ENCODE peak calls at places on chromosomes 3 and 15, in ten cellular contexts. One of them, this sample, is unnamed.
A peak's percentile ranks its signal among the peaks of the same experiment; 100 is the strongest.

GRCh38 chr3:140292684-140293083 is 357.7 kb downstream of the CLSTN2 start:
- ATAC-seq in activated naive CD8-positive, alpha-beta T cell treated with anti-CD3 and anti-CD28 coated beads, Interleukin-2, amount 50 U/mL, for 24 hours: no peak
- ATAC-seq in mucosa of descending colon: peak; percentile 43
- ATAC-seq in Right ventricle myocardium inferior: peak; percentile 65
- ATAC-seq in CD8-positive, alpha-beta T cell: no peak
- ATAC-seq in right cardiac atrium: peak; percentile 86
- ATAC-seq in effector memory CD8-positive, alpha-beta T cell: no peak
- ATAC-seq in left lung: peak; percentile 56
- ATAC-seq in aorta: peak; percentile 19
- ATAC-seq in sciatic nerve: peak; percentile 84
- ATAC-seq in this sample: peak; percentile 44

GRCh38 chr3:120157113-120157512 is 62.9 kb upstream of the GSK3B start:
- ATAC-seq in activated naive CD8-positive, alpha-beta T cell treated with anti-CD3 and anti-CD28 coated beads, Interleukin-2, amount 50 U/mL, for 24 hours: no peak
- ATAC-seq in mucosa of descending colon: no peak
- ATAC-seq in Right ventricle myocardium inferior: no peak
- ATAC-seq in CD8-positive, alpha-beta T cell: no peak
- ATAC-seq in right cardiac atrium: no peak
- ATAC-seq in effector memory CD8-positive, alpha-beta T cell: no peak
- ATAC-seq in left lung: peak; percentile 36
- ATAC-seq in aorta: no peak
- ATAC-seq in sciatic nerve: no peak
- ATAC-seq in this sample: no peak

GRCh38 chr3:160409812-160410610 is 10.6 kb downstream of the SMC4 start:
- ATAC-seq in activated naive CD8-positive, alpha-beta T cell treated with anti-CD3 and anti-CD28 coated beads, Interleukin-2, amount 50 U/mL, for 24 hours: no peak
- ATAC-seq in mucosa of descending colon: no peak
- ATAC-seq in Right ventricle myocardium inferior: no peak
- ATAC-seq in CD8-positive, alpha-beta T cell: no peak
- ATAC-seq in right cardiac atrium: no peak
- ATAC-seq in effector memory CD8-positive, alpha-beta T cell: no peak
- ATAC-seq in left lung: no peak
- ATAC-seq in aorta: no peak
- ATAC-seq in sciatic nerve: no peak
- ATAC-seq in this sample: no peak

GRCh38 chr3:43309372-43310305 is 23.3 kb downstream of the SNRK start:
- ATAC-seq in activated naive CD8-positive, alpha-beta T cell treated with anti-CD3 and anti-CD28 coated beads, Interleukin-2, amount 50 U/mL, for 24 hours: peak; percentile 63
- ATAC-seq in mucosa of descending colon: no peak
- ATAC-seq in Right ventricle myocardium inferior: no peak
- ATAC-seq in CD8-positive, alpha-beta T cell: no peak
- ATAC-seq in right cardiac atrium: no peak
- ATAC-seq in effector memory CD8-positive, alpha-beta T cell: no peak
- ATAC-seq in left lung: no peak
- ATAC-seq in aorta: no peak
- ATAC-seq in sciatic nerve: no peak
- ATAC-seq in this sample: no peak

GRCh38 chr3:168545591-168545990 is 449.9 kb upstream of the GOLIM4 start:
- ATAC-seq in activated naive CD8-positive, alpha-beta T cell treated with anti-CD3 and anti-CD28 coated beads, Interleukin-2, amount 50 U/mL, for 24 hours: no peak
- ATAC-seq in mucosa of descending colon: no peak
- ATAC-seq in Right ventricle myocardium inferior: peak; percentile 93
- ATAC-seq in CD8-positive, alpha-beta T cell: no peak
- ATAC-seq in right cardiac atrium: peak; percentile 71
- ATAC-seq in effector memory CD8-positive, alpha-beta T cell: no peak
- ATAC-seq in left lung: no peak
- ATAC-seq in aorta: no peak
- ATAC-seq in sciatic nerve: no peak
- ATAC-seq in this sample: no peak

GRCh38 chr15:64618138-64618537 is 157.3 kb downstream of the RBPMS2 start:
- ATAC-seq in activated naive CD8-positive, alpha-beta T cell treated with anti-CD3 and anti-CD28 coated beads, Interleukin-2, amount 50 U/mL, for 24 hours: no peak
- ATAC-seq in mucosa of descending colon: no peak
- ATAC-seq in Right ventricle myocardium inferior: no peak
- ATAC-seq in CD8-positive, alpha-beta T cell: no peak
- ATAC-seq in right cardiac atrium: no peak
- ATAC-seq in effector memory CD8-positive, alpha-beta T cell: no peak
- ATAC-seq in left lung: no peak
- ATAC-seq in aorta: no peak
- ATAC-seq in sciatic nerve: no peak
- ATAC-seq in this sample: no peak

GRCh38 chr3:126685493-126685892 is 18.5 kb upstream of the CHCHD6 start:
- ATAC-seq in activated naive CD8-positive, alpha-beta T cell treated with anti-CD3 and anti-CD28 coated beads, Interleukin-2, amount 50 U/mL, for 24 hours: no peak
- ATAC-seq in mucosa of descending colon: no peak
- ATAC-seq in Right ventricle myocardium inferior: no peak
- ATAC-seq in CD8-positive, alpha-beta T cell: no peak
- ATAC-seq in right cardiac atrium: no peak
- ATAC-seq in effector memory CD8-positive, alpha-beta T cell: no peak
- ATAC-seq in left lung: no peak
- ATAC-seq in aorta: peak; percentile 65
- ATAC-seq in sciatic nerve: peak; percentile 83
- ATAC-seq in this sample: no peak

GRCh38 chr3:114567774-114568173 is 273.9 kb downstream of the TIGIT start:
- ATAC-seq in activated naive CD8-positive, alpha-beta T cell treated with anti-CD3 and anti-CD28 coated beads, Interleukin-2, amount 50 U/mL, for 24 hours: no peak
- ATAC-seq in mucosa of descending colon: peak; percentile 56
- ATAC-seq in Right ventricle myocardium inferior: no peak
- ATAC-seq in CD8-positive, alpha-beta T cell: no peak
- ATAC-seq in right cardiac atrium: peak; percentile 36
- ATAC-seq in effector memory CD8-positive, alpha-beta T cell: no peak
- ATAC-seq in left lung: no peak
- ATAC-seq in aorta: no peak
- ATAC-seq in sciatic nerve: no peak
- ATAC-seq in this sample: no peak

GRCh38 chr3:5170975-5171374 is 16.5 kb upstream of the EDEM1 start:
- ATAC-seq in activated naive CD8-positive, alpha-beta T cell treated with anti-CD3 and anti-CD28 coated beads, Interleukin-2, amount 50 U/mL, for 24 hours: no peak
- ATAC-seq in mucosa of descending colon: no peak
- ATAC-seq in Right ventricle myocardium inferior: no peak
- ATAC-seq in CD8-positive, alpha-beta T cell: no peak
- ATAC-seq in right cardiac atrium: no peak
- ATAC-seq in effector memory CD8-positive, alpha-beta T cell: no peak
- ATAC-seq in left lung: no peak
- ATAC-seq in aorta: no peak
- ATAC-seq in sciatic nerve: no peak
- ATAC-seq in this sample: no peak

GRCh38 chr3:196409409-196409808 is 22.8 kb downstream of the UBXN7 start:
- ATAC-seq in activated naive CD8-positive, alpha-beta T cell treated with anti-CD3 and anti-CD28 coated beads, Interleukin-2, amount 50 U/mL, for 24 hours: no peak
- ATAC-seq in mucosa of descending colon: no peak
- ATAC-seq in Right ventricle myocardium inferior: no peak
- ATAC-seq in CD8-positive, alpha-beta T cell: peak; percentile 48
- ATAC-seq in right cardiac atrium: no peak
- ATAC-seq in effector memory CD8-positive, alpha-beta T cell: no peak
- ATAC-seq in left lung: no peak
- ATAC-seq in aorta: no peak
- ATAC-seq in sciatic nerve: no peak
- ATAC-seq in this sample: no peak

GRCh38 chr3:49124991-49125670 is 4.5 kb upstream of the USP19 start:
- ATAC-seq in activated naive CD8-positive, alpha-beta T cell treated with anti-CD3 and anti-CD28 coated beads, Interleukin-2, amount 50 U/mL, for 24 hours: no peak
- ATAC-seq in mucosa of descending colon: no peak
- ATAC-seq in Right ventricle myocardium inferior: no peak
- ATAC-seq in CD8-positive, alpha-beta T cell: no peak
- ATAC-seq in right cardiac atrium: no peak
- ATAC-seq in effector memory CD8-positive, alpha-beta T cell: no peak
- ATAC-seq in left lung: no peak
- ATAC-seq in aorta: no peak
- ATAC-seq in sciatic nerve: no peak
- ATAC-seq in this sample: no peak

GRCh38 chr15:84703808-84704207 is 12.1 kb downstream of the SEC11A start:
- ATAC-seq in activated naive CD8-positive, alpha-beta T cell treated with anti-CD3 and anti-CD28 coated beads, Interleukin-2, amount 50 U/mL, for 24 hours: no peak
- ATAC-seq in mucosa of descending colon: no peak
- ATAC-seq in Right ventricle myocardium inferior: no peak
- ATAC-seq in CD8-positive, alpha-beta T cell: no peak
- ATAC-seq in right cardiac atrium: no peak
- ATAC-seq in effector memory CD8-positive, alpha-beta T cell: no peak
- ATAC-seq in left lung: no peak
- ATAC-seq in aorta: no peak
- ATAC-seq in sciatic nerve: no peak
- ATAC-seq in this sample: no peak

GRCh38 chr15:75313116-75313845 is 22.6 kb upstream of the COMMD4 start:
- ATAC-seq in activated naive CD8-positive, alpha-beta T cell treated with anti-CD3 and anti-CD28 coated beads, Interleukin-2, amount 50 U/mL, for 24 hours: peak; percentile 40
- ATAC-seq in mucosa of descending colon: no peak
- ATAC-seq in Right ventricle myocardium inferior: no peak
- ATAC-seq in CD8-positive, alpha-beta T cell: no peak
- ATAC-seq in right cardiac atrium: no peak
- ATAC-seq in effector memory CD8-positive, alpha-beta T cell: no peak
- ATAC-seq in left lung: no peak
- ATAC-seq in aorta: no peak
- ATAC-seq in sciatic nerve: no peak
- ATAC-seq in this sample: no peak

GRCh38 chr3:31176045-31176444 is 281.6 kb upstream of the GADL1 start:
- ATAC-seq in activated naive CD8-positive, alpha-beta T cell treated with anti-CD3 and anti-CD28 coated beads, Interleukin-2, amount 50 U/mL, for 24 hours: no peak
- ATAC-seq in mucosa of descending colon: no peak
- ATAC-seq in Right ventricle myocardium inferior: no peak
- ATAC-seq in CD8-positive, alpha-beta T cell: no peak
- ATAC-seq in right cardiac atrium: no peak
- ATAC-seq in effector memory CD8-positive, alpha-beta T cell: no peak
- ATAC-seq in left lung: no peak
- ATAC-seq in aorta: no peak
- ATAC-seq in sciatic nerve: no peak
- ATAC-seq in this sample: no peak

This sample was measured in gastroesophageal sphincter.